ENCODE peak calls at places on chromosomes 1 and 21, in four cellular contexts. One of them, this sample, is unnamed.

GRCh38 chr21:43609501-43610340 is 49.6 kb downstream of the HSF2BP start:
- DNase-seq in WTC11: no peak
- DNase-seq in RWPE1: peak
- DNase-seq in ascending aorta: no peak
- DNase-seq in this sample: no peak

GRCh38 chr1:248810727-248811513 is 14.8 kb downstream of the SH3BP5L start:
- DNase-seq in WTC11: no peak
- DNase-seq in RWPE1: no peak
- DNase-seq in ascending aorta: no peak
- DNase-seq in this sample: peak

GRCh38 chr1:12056331-12056841 is 6.7 kb upstream of the TNFRSF8 start:
- DNase-seq in WTC11: no peak
- DNase-seq in RWPE1: peak
- DNase-seq in ascending aorta: no peak
- DNase-seq in this sample: no peak

GRCh38 chr1:44131411-44131810 is 10.0 kb downstream of the KLF18 start:
- DNase-seq in WTC11: no peak
- DNase-seq in RWPE1: no peak
- DNase-seq in ascending aorta: peak
- DNase-seq in this sample: no peak

GRCh38 chr21:20811702-20812101 is 186.5 kb upstream of the NCAM2 start:
- DNase-seq in WTC11: no peak
- DNase-seq in RWPE1: no peak
- DNase-seq in ascending aorta: no peak
- DNase-seq in this sample: no peak

GRCh38 chr1:65069186-65069585 is 78.8 kb upstream of the AK4 start:
- DNase-seq in WTC11: no peak
- DNase-seq in RWPE1: no peak
- DNase-seq in ascending aorta: no peak
- DNase-seq in this sample: no peak

GRCh38 chr21:37198989-37199924 is 67.9 kb downstream of the VPS26C start:
- DNase-seq in WTC11: no peak
- DNase-seq in RWPE1: peak
- DNase-seq in ascending aorta: no peak
- DNase-seq in this sample: peak

GRCh38 chr1:62089570-62089969 is 105.1 kb upstream of the L1TD1 start:
- DNase-seq in WTC11: no peak
- DNase-seq in RWPE1: no peak
- DNase-seq in ascending aorta: no peak
- DNase-seq in this sample: no peak

GRCh38 chr1:145960468-145961108 is 2.8 kb upstream of the LIX1L start:
- DNase-seq in WTC11: peak
- DNase-seq in RWPE1: no peak
- DNase-seq in ascending aorta: peak
- DNase-seq in this sample: peak

GRCh38 chr1:93502561-93502960 is 54.6 kb downstream of the FNBP1L start:
- DNase-seq in WTC11: no peak
- DNase-seq in RWPE1: no peak
- DNase-seq in ascending aorta: no peak
- DNase-seq in this sample: no peak

GRCh38 chr21:44297525-44298290 is 2.1 kb upstream of the PFKL start:
- DNase-seq in WTC11: peak
- DNase-seq in RWPE1: peak
- DNase-seq in ascending aorta: peak
- DNase-seq in this sample: no peak

GRCh38 chr1:27522860-27523665 is 33.1 kb upstream of the WASF2 start:
- DNase-seq in WTC11: peak
- DNase-seq in RWPE1: no peak
- DNase-seq in ascending aorta: no peak
- DNase-seq in this sample: no peak
- TF ChIP-seq CTCF in WTC11: no peak
- TF ChIP-seq CTCF in RWPE1: peak
- TF ChIP-seq CTCF in ascending aorta: peak
- TF ChIP-seq CTCF in this sample: no peak

GRCh38 chr1:207454046-207454964 is at the start of gene CR2:
- DNase-seq in WTC11: peak
- DNase-seq in RWPE1: peak
- DNase-seq in ascending aorta: no peak
- DNase-seq in this sample: no peak
- TF ChIP-seq CTCF in WTC11: no peak
- TF ChIP-seq CTCF in RWPE1: peak
- TF ChIP-seq CTCF in ascending aorta: no peak
- TF ChIP-seq CTCF in this sample: no peak

GRCh38 chr1:168234846-168235547 is 9.2 kb downstream of the SFT2D2 start:
- DNase-seq in WTC11: peak
- DNase-seq in RWPE1: peak
- DNase-seq in ascending aorta: no peak
- DNase-seq in this sample: no peak
- TF ChIP-seq CTCF in WTC11: peak
- TF ChIP-seq CTCF in RWPE1: no peak
- TF ChIP-seq CTCF in ascending aorta: peak
- TF ChIP-seq CTCF in this sample: no peak

GRCh38 chr1:234322979-234323378 is 50.3 kb upstream of the COA6 start:
- DNase-seq in WTC11: peak
- DNase-seq in RWPE1: no peak
- DNase-seq in ascending aorta: no peak
- DNase-seq in this sample: no peak
- TF ChIP-seq CTCF in WTC11: peak
- TF ChIP-seq CTCF in RWPE1: no peak
- TF ChIP-seq CTCF in ascending aorta: peak
- TF ChIP-seq CTCF in this sample: no peak

This sample was measured in vagina.